ENCODE peak calls at places on chromosomes 3 and 15, in nine cellular contexts. T is OCI-LY7, A is ovary, N is A673, Q is stomach, O is keratinocyte, Z is uterus, K is thyroid gland, C is iPS DF 6.9. B is an unnamed sample.

GRCh38 chr3:105729662-105730061 is 139.2 kb downstream of the CBLB start:
- DNase-seq in T (no peak), A (no peak), N (no peak), Q (no peak), O (no peak), Z (no peak), K (no peak), C (no peak), B (no peak)

GRCh38 chr3:156291269-156292123 is 171.1 kb downstream of the KCNAB1 start:
- DNase-seq in T (no peak), A (no peak), N (peak; percentile 27), Q (no peak), O (no peak), Z (no peak), K (peak; percentile 51), C (no peak), B (no peak)

GRCh38 chr3:59115355-59116136 is 65.7 kb upstream of the CFAP20DC start:
- DNase-seq in T (no peak), A (no peak), N (no peak), Q (no peak), O (no peak), Z (no peak), K (no peak), C (no peak), B (no peak)

GRCh38 chr15:56927816-56928215 is 9.4 kb downstream of the TCF12 start:
- DNase-seq in T (no peak), A (no peak), N (no peak), Q (no peak), O (no peak), Z (no peak), K (no peak), C (no peak), B (no peak)

GRCh38 chr15:84714816-84715215 is 1.1 kb downstream of the SEC11A start:
- DNase-seq in T (no peak), A (no peak), N (no peak), Q (no peak), O (no peak), Z (no peak), K (no peak), C (no peak), B (no peak)

GRCh38 chr15:80779658-80780415 is 667 bp downstream of the CEMIP start:
- DNase-seq in T (no peak), A (peak; percentile 66), N (peak; percentile 31), Q (no peak), O (no peak), Z (peak; percentile 20), K (peak; percentile 17), C (no peak), B (no peak)

GRCh38 chr15:66729339-66729951 is 27.4 kb downstream of the SMAD6 start:
- DNase-seq in T (no peak), A (no peak), N (no peak), Q (no peak), O (no peak), Z (peak; percentile 65), K (peak; percentile 66), C (no peak), B (peak; percentile 31)

GRCh38 chr15:52284164-52284563 is 11.4 kb downstream of the MYO5C start:
- DNase-seq in T (no peak), A (no peak), N (peak; percentile 61), Q (no peak), O (peak; percentile 19), Z (no peak), K (no peak), C (no peak), B (no peak)

GRCh38 chr15:92140802-92141201 is 252.9 kb upstream of the ST8SIA2 start:
- DNase-seq in T (no peak), A (no peak), N (no peak), Q (no peak), O (no peak), Z (no peak), K (no peak), C (no peak), B (no peak)

GRCh38 chr3:183449391-183449790 is 21.0 kb upstream of the MCF2L2 start:
- DNase-seq in T (peak; percentile 16), A (no peak), N (no peak), Q (no peak), O (no peak), Z (no peak), K (peak; percentile 21), C (no peak), B (no peak)

GRCh38 chr15:80310776-80311175 is 58.8 kb upstream of the CTXND1 start:
- DNase-seq in T (no peak), A (no peak), N (no peak), Q (no peak), O (no peak), Z (no peak), K (no peak), C (no peak), B (no peak)

GRCh38 chr15:93943607-93944006 is 287.8 kb upstream of the MCTP2 start:
- DNase-seq in T (no peak), A (no peak), N (peak; percentile 36), Q (no peak), O (no peak), Z (no peak), K (no peak), C (no peak), B (no peak)

GRCh38 chr15:25775317-25775912 is 87.7 kb downstream of the ATP10A start:
- DNase-seq in T (peak; percentile 26), A (no peak), N (no peak), Q (peak; percentile 25), O (no peak), Z (peak; percentile 53), K (peak; percentile 18), C (no peak), B (no peak)

GRCh38 chr3:32778389-32778788 is 39.4 kb upstream of the TRIM71 start:
- DNase-seq in T (no peak), A (no peak), N (no peak), Q (no peak), O (no peak), Z (no peak), K (no peak), C (no peak), B (no peak)

GRCh38 chr15:42050484-42051255 is 29.8 kb upstream of the PLA2G4E start:
- DNase-seq in T (no peak), A (no peak), N (no peak), Q (no peak), O (no peak), Z (no peak), K (no peak), C (no peak), B (no peak)

GRCh38 chr3:18258492-18258891 is 166.6 kb downstream of the SATB1 start:
- DNase-seq in T (no peak), A (no peak), N (no peak), Q (no peak), O (no peak), Z (no peak), K (no peak), C (no peak), B (no peak)

GRCh38 chr3:52080830-52081719 is 24.7 kb upstream of the DUSP7 start:
- DNase-seq in T (no peak), A (no peak), N (no peak), Q (no peak), O (no peak), Z (no peak), K (no peak), C (no peak), B (no peak)

GRCh38 chr3:169324454-169324789 is 339.1 kb downstream of the MECOM start:
- DNase-seq in T (no peak), A (no peak), N (no peak), Q (no peak), O (no peak), Z (no peak), K (no peak), C (no peak), B (no peak)
- H3K27ac ChIP-seq in T (no peak overlapping the region), A (no peak overlapping the region), N (no peak overlapping the region), Q (peak overlapping the region; percentile 66), O (no peak overlapping the region), Z (no peak overlapping the region), K (no peak overlapping the region), C (no peak overlapping the region), B (peak overlapping the region; percentile 93)

GRCh38 chr3:66828303-66828702 is 169.8 kb upstream of the KBTBD8 start:
- DNase-seq in T (no peak), A (no peak), N (no peak), Q (no peak), O (no peak), Z (no peak), K (no peak), C (no peak), B (no peak)
- H3K27ac ChIP-seq in T (no peak overlapping the region), A (no peak overlapping the region), N (no peak overlapping the region), Q (no peak overlapping the region), O (no peak overlapping the region), Z (no peak overlapping the region), K (no peak overlapping the region), C (no peak overlapping the region), B (no peak overlapping the region)

DNA sequence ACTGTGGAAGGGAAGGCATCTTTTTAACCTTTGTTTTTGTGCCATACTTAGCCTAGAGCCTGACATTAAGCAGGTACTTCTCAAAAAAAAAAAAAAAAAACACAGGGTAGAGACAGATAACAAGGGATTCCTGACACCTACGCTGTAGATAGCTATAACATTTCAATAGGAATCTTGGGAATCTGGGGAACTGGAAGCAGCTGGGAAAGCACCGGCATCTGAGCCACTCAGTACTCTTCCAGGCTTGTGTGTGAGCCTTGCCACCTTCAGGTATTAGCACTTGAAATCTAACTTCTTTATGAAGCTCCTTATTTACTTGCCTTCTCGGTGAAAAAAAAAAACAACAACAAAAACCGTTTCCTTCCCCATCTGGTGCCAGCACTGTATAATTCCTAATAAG is 46.8 kb downstream of the PIK3CA start:
- DNase-seq in T (no peak), A (no peak), N (no peak), Q (no peak), O (no peak), Z (no peak), K (no peak), C (no peak), B (no peak)
- H3K27ac ChIP-seq in T (no peak overlapping the region), A (no peak overlapping the region), N (no peak overlapping the region), Q (no peak overlapping the region), O (no peak overlapping the region), Z (no peak overlapping the region), K (no peak overlapping the region), C (no peak overlapping the region), B (no peak overlapping the region)

DNA sequence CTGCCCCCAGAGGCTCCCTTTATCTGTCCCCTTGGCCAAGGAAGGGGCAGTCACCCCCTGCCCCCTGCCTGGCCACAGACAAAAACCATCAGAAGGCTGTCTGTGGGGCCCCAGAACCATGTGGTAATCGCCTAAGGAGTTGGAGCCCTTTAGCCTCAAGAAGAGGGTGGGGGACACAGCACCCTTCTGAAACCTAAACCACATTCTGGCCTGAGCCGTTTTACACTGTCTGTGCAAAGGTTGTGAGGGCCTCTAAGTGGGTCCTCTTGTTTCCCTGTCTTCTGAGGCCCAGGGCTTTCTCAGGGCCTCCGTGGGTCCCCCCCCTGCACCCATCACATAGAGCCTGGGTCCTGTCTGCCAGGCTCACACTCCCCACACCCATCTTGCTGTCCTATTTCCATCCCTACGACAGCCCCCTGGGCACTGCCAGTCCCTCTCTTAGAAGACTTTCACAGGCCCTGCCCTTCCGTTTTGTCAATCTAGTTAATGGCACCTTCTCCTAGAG is 17.9 kb upstream of the RPUSD3 start:
- DNase-seq in T (no peak), A (no peak), N (no peak), Q (no peak), O (no peak), Z (no peak), K (no peak), C (no peak), B (no peak)
- H3K27ac ChIP-seq in T (no peak overlapping the region), A (no peak overlapping the region), N (no peak overlapping the region), Q (peak overlapping the region; percentile 86), O (no peak overlapping the region), Z (peak overlapping the region; percentile 88), K (no peak overlapping the region), C (no peak overlapping the region), B (no peak overlapping the region)